ENCODE peak calls at places on chromosomes 1 and 21, in five cellular contexts. Z is thoracic aorta, B is GM12878, Q is H9, V is fibroblast of lung. E is an unnamed sample.

GRCh38 chr1:1395166-1395565 is 4.0 kb downstream of the CCNL2 start:
- DNase-seq in Z (no peak), B (no peak), Q (no peak), V (no peak), E (no peak)

GRCh38 chr1:193104496-193104905 is 713 bp downstream of the GLRX2 start:
- DNase-seq in Z (no peak), B (no peak), Q (peak), V (peak), E (peak)

GRCh38 chr1:226646870-226647449 is 92.1 kb downstream of the ITPKB start:
- DNase-seq in Z (no peak), B (no peak), Q (no peak), V (no peak), E (no peak)

GRCh38 chr1:41093826-41094225 is 72.3 kb upstream of the SLFNL1 start:
- DNase-seq in Z (no peak), B (no peak), Q (no peak), V (peak), E (no peak)

GRCh38 chr21:43312751-43313169 is 114.2 kb downstream of the SIK1 start:
- DNase-seq in Z (no peak), B (peak), Q (peak), V (no peak), E (no peak)

GRCh38 chr1:84348240-84348555 is 46.7 kb downstream of the SAMD13 start:
- DNase-seq in Z (no peak), B (no peak), Q (no peak), V (peak), E (no peak)

GRCh38 chr1:52632732-52633290 is at the start of gene SHISAL2A:
- DNase-seq in Z (no peak), B (no peak), Q (peak), V (peak), E (no peak)

GRCh38 chr1:16032388-16033100 is 10.7 kb downstream of the CLCNKA start:
- DNase-seq in Z (peak), B (no peak), Q (peak), V (peak), E (peak)

GRCh38 chr1:1959840-1960479 is 40.9 kb upstream of the TMEM52 start:
- DNase-seq in Z (no peak), B (no peak), Q (peak), V (peak), E (peak)

DNA sequence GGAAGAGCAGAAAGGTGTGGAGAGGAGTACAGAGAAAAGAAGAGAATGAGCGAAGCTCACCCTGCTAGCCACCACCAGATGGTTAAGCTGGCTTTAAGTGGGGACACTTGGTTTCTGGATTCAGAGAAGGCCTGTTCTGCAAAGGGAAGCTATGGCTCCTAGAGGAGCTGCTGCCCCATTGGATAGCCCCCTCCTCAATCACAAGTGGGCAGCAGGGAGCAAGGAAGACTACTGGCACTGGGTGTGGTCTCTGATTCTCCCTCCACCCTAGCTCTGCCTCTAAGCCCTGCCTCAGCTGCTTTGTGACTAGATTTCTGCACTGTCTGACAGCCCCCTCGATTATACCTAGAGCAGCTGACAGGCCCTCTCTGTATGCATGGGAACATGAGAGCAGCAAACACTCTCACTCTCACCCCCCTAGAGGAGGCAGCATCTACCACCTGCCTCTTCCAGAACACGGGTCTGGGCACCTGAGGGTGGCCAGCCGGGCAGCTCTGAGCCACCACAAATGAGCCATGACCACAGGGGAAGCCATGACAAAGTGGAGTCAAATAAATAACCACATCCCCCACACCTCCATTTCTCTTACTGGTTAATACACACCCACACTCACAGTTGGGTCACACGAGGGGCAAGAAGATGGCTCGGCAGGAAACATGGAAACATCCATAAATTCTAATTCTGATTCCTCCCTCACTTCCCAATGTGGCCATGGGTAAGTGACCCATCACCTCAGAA is 13.6 kb downstream of the PLEKHA6 start:
- DNase-seq in Z (no peak), B (no peak), Q (no peak), V (no peak), E (no peak)
- H3K27ac ChIP-seq in Z (no peak), B (no peak), Q (no peak), V (no peak), E (no peak)

GRCh38 chr1:204530932-204531331 is 14.7 kb downstream of the MDM4 start:
- DNase-seq in Z (no peak), B (peak), Q (no peak), V (no peak), E (no peak)

GRCh38 chr1:204528241-204528640 is 12.0 kb downstream of the MDM4 start:
- DNase-seq in Z (no peak), B (no peak), Q (no peak), V (no peak), E (no peak)

GRCh38 chr1:204532832-204533231 is 16.6 kb downstream of the MDM4 start:
- DNase-seq in Z (no peak), B (no peak), Q (no peak), V (no peak), E (no peak)

GRCh38 chr1:204528677-204529076 is 12.5 kb downstream of the MDM4 start:
- DNase-seq in Z (no peak), B (no peak), Q (no peak), V (no peak), E (no peak)

DNA sequence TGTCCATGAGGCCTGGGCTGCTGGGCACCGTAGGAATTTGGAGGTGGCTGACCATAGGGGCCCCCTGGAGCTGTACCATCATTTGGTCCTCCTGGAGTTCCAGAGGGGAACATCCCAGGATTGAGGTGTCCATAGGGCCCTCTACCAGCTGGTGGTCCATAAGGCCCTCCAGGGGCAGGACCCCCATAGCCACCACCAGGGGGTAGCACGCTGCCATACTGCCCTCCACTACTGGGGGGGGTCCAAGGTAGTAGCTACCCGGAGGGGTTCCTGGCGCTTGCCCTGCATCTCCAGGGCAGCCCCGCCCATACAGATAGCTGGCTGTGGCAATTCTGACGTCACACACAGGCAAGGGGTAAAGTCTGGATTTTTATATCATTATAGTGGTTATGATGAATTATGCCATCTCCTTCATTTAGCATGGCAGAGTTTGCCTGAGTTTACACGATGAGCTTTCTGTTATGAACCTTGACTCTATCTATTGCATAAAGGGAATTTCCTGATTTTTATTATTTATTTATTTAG is 13.2 kb downstream of the MDM4 start:
- DNase-seq in Z (no peak), B (no peak), Q (no peak), V (no peak), E (no peak)
- TF ChIP-seq CTCF in Z (no peak), B (no peak), Q (peak), V (no peak), E (no peak)

DNA sequence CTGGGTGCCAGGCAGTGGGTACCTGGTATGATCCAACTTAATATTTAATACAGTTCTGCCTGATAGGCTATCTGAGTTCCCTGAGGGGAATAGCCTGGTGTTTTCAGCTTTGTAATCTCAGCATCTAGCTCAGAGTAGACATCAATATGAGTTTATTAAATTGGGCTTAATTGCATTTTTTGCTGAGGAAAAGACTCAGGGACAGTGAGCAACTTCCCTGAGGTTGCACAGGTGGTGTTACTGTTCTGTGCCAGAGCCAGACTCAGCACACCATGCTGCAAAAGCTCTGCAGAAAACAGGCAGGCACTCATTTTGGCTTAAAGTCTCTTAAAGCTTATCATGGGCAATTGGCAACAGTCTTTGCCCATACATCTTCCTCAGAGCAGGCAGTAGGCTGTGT is 90.5 kb upstream of the JUN start:
- DNase-seq in Z (no peak), B (no peak), Q (no peak), V (no peak), E (no peak)
- H3K27ac ChIP-seq in Z (peak), B (no peak), Q (no peak), V (peak), E (peak)

DNA sequence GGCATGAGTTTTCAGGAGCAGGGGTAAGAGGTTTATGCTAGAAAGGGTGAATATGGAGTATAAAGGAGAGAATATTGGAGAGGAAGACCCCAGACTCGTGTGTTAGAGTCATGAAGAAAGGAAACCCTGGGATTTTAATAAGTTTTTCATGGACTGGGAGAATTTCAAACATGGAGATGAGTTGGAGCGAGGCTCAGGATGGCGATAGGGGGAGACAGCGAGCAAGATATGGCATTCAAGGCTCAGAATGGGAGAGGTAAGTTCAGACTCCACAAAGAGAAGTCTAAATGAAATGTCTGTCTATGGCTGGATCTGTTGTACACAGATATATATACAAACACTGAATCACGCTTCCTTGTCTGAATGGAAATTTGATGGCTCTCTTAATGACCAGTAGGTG is 92.5 kb downstream of the LRRC40 start:
- DNase-seq in Z (no peak), B (no peak), Q (no peak), V (no peak), E (no peak)
- TF ChIP-seq CTCF in Z (no peak), B (no peak), Q (peak), V (no peak), E (no peak)

GRCh38 chr1:150558328-150558727 is 9.1 kb downstream of the ADAMTSL4 start:
- DNase-seq in Z (no peak), B (no peak), Q (peak), V (no peak), E (no peak)
- H3K27ac ChIP-seq in Z (peak), B (no peak), Q (no peak), V (no peak), E (peak)

GRCh38 chr21:45356251-45356650 is 48.7 kb upstream of the COL18A1 start:
- DNase-seq in Z (no peak), B (no peak), Q (no peak), V (no peak), E (no peak)
- TF ChIP-seq CTCF in Z (no peak), B (no peak), Q (peak), V (no peak), E (no peak)